ENCODE peak calls at places on chromosomes 16 and 17, in five cellular contexts. S is stimulated activated CD4-positive, alpha-beta T cell treated with anti-CD3 and anti-CD28 coated beads, Interleukin-15, amount 100 ng/mL, for 1 hour; W is brain microvascular endothelial cell; F is pons; P is T-helper 2 cell. D is an unnamed sample.

GRCh38 chr16:9136596-9136995 is 45.2 kb downstream of the HAPSTR1 start:
- DNase-seq in P (no peak), W (no peak), F (no peak), S (no peak), D (no peak)

GRCh38 chr17:78428025-78428575 is 49.7 kb downstream of the PGS1 start:
- DNase-seq in W (no peak), F (no peak), S (no peak), P (no peak), D (no peak)

GRCh38 chr17:1731194-1731506 is 6.6 kb downstream of the WDR81 start:
- DNase-seq in P (no peak), F (no peak), W (no peak), S (no peak), D (no peak)

GRCh38 chr17:71024969-71025368 is 855.6 kb downstream of the KCNJ2 start:
- DNase-seq in S (no peak), F (no peak), P (no peak), W (no peak), D (no peak)

GRCh38 chr16:89304181-89304851 is 86.8 kb downstream of the ZNF778 start:
- DNase-seq in F (no peak), S (no peak), P (no peak), W (no peak), D (peak; percentile 18)

GRCh38 chr16:68636064-68636551 is 9.0 kb upstream of the CDH3 start:
- DNase-seq in P (no peak), S (no peak), F (no peak), W (no peak), D (no peak)

GRCh38 chr17:28895794-28896447 is 1.6 kb downstream of the FLOT2 start:
- DNase-seq in S (no peak), W (no peak), P (no peak), F (no peak), D (no peak)

GRCh38 chr16:7321661-7322060 is 11.0 kb upstream of the RBFOX1 start:
- DNase-seq in P (no peak), W (no peak), S (no peak), F (no peak), D (no peak)

GRCh38 chr17:43755389-43755875 is 3.2 kb downstream of the SOST start:
- DNase-seq in S (no peak), W (no peak), P (no peak), F (no peak), D (peak; percentile 16)

GRCh38 chr16:88014954-88015805 is 63.9 kb downstream of the BANP start:
- DNase-seq in P (no peak), S (no peak), F (no peak), W (no peak), D (no peak)

GRCh38 chr16:84548971-84549844 is 44.7 kb upstream of the MEAK7 start:
- DNase-seq in F (peak; percentile 39), S (peak; percentile 32), W (no peak), P (peak; percentile 18), D (no peak)

GRCh38 chr17:9232591-9233270 is 211.4 kb downstream of the NTN1 start:
- DNase-seq in F (no peak), W (no peak), P (no peak), S (no peak), D (no peak)